ENCODE peak calls at places on chromosomes 5 and 9, in six cellular contexts. Y is cardiac muscle cell; I is activated CD8-positive, alpha-beta T cell treated with anti-CD3 and anti-CD28 coated beads for 36 hours; L is breast epithelium; J is stimulated activated CD4-positive, alpha-beta T cell treated with anti-CD3 and anti-CD28 coated beads, TNF-alpha, amount 100 ng/mL, for 24 hours; Z is iris pigment epithelial cell. E is an unnamed sample.

GRCh38 chr9:20408513-20408912 is 213.8 kb downstream of the MLLT3 start:
- DNase-seq in Y (no peak), I (no peak), L (no peak), J (no peak), Z (no peak), E (no peak)

GRCh38 chr9:89498845-89499480 is 1.1 kb upstream of the SEMA4D start:
- DNase-seq in Y (no peak), I (peak; percentile 78), L (no peak), J (no peak), Z (no peak), E (no peak)

GRCh38 chr5:115264786-115265185 is 2.1 kb upstream of the PGGT1B start:
- DNase-seq in Y (no peak), I (no peak), L (no peak), J (no peak), Z (no peak), E (no peak)

GRCh38 chr5:33281507-33281906 is 159.3 kb upstream of the TARS1 start:
- DNase-seq in Y (no peak), I (no peak), L (no peak), J (no peak), Z (peak; percentile 57), E (no peak)

GRCh38 chr5:16082053-16082452 is 97.5 kb downstream of the MARCHF11 start:
- DNase-seq in Y (no peak), I (no peak), L (no peak), J (no peak), Z (peak; percentile 1), E (no peak)

GRCh38 chr5:10701567-10702039 is 59.4 kb downstream of the DAP start:
- DNase-seq in Y (peak; percentile 50), I (peak; percentile 49), L (no peak), J (no peak), Z (peak; percentile 66), E (no peak)

GRCh38 chr9:83505282-83505681 is 32.9 kb downstream of the FRMD3 start:
- DNase-seq in Y (no peak), I (no peak), L (no peak), J (no peak), Z (no peak), E (no peak)

GRCh38 chr5:135930029-135930948 is 24.5 kb downstream of the LECT2 start:
- DNase-seq in Y (peak; percentile 18), I (no peak), L (no peak), J (no peak), Z (no peak), E (no peak)

GRCh38 chr5:146873186-146873917 is 5.2 kb downstream of the PPP2R2B start:
- DNase-seq in Y (no peak), I (no peak), L (no peak), J (no peak), Z (peak; percentile 12), E (no peak)

GRCh38 chr5:157269165-157269671 is 3.3 kb downstream of the CYFIP2 start:
- DNase-seq in Y (no peak), I (peak; percentile 43), L (no peak), J (no peak), Z (no peak), E (no peak)

GRCh38 chr9:4077499-4078102 is 222.3 kb downstream of the GLIS3 start:
- DNase-seq in Y (peak; percentile 53), I (peak; percentile 75), L (peak; percentile 74), J (peak; percentile 46), Z (peak; percentile 84), E (no peak)

GRCh38 chr5:173707392-173707791 is 90.9 kb upstream of the BOD1 start:
- DNase-seq in Y (no peak), I (no peak), L (peak; percentile 69), J (no peak), Z (peak; percentile 22), E (peak; percentile 58)

GRCh38 chr9:107172979-107173347 is 110.1 kb upstream of the RAD23B start:
- DNase-seq in Y (no peak), I (no peak), L (no peak), J (no peak), Z (no peak), E (no peak)

GRCh38 chr5:115333164-115333563 is 36.7 kb upstream of the CCDC112 start:
- DNase-seq in Y (no peak), I (peak; percentile 41), L (no peak), J (no peak), Z (peak; percentile 59), E (no peak)

E was measured in T1000.